ENCODE peak calls at places on chromosomes 4 and X, in seven cellular contexts. X is pancreas, U is left ventricle myocardium inferior, V is thyroid gland, N is fibroblast of pulmonary artery, K is colonic mucosa, F is heart left ventricle. O is an unnamed sample.

GRCh38 chr4:111798840-111799239 is 346.4 kb upstream of the FAM241A start:
- DNase-seq in X (no peak), U (no peak), V (no peak), N (no peak), K (no peak), F (no peak), O (no peak)

GRCh38 chrX:18702362-18703195 is 4.9 kb upstream of the PPEF1 start:
- DNase-seq in X (no peak), U (no peak), V (no peak), N (peak; percentile 84), K (no peak), F (no peak), O (peak; percentile 9)

GRCh38 chrX:64894454-64895038 is 81.7 kb downstream of the ZC4H2 start:
- DNase-seq in X (no peak), U (no peak), V (peak; percentile 8), N (peak; percentile 9), K (peak; percentile 60), F (no peak), O (no peak)

GRCh38 chr4:134147941-134148340 is 53.6 kb downstream of the PABPC4L start:
- DNase-seq in X (no peak), U (no peak), V (no peak), N (no peak), K (no peak), F (no peak), O (no peak)

GRCh38 chr4:176538217-176538925 is 218.6 kb downstream of the SPCS3 start:
- DNase-seq in X (no peak), U (no peak), V (no peak), N (peak; percentile 86), K (no peak), F (no peak), O (no peak)

GRCh38 chr4:74473155-74473811 is 28.3 kb downstream of the AREG start:
- DNase-seq in X (no peak), U (no peak), V (no peak), N (peak; percentile 95), K (no peak), F (no peak), O (peak; percentile 81)

GRCh38 chrX:46978341-46979291 is 66.4 kb downstream of the JADE3 start:
- DNase-seq in X (peak; percentile 64), U (peak; percentile 59), V (peak; percentile 57), N (peak; percentile 86), K (peak; percentile 81), F (peak; percentile 72), O (no peak)

GRCh38 chr4:2365054-2365912 is 53.2 kb downstream of the ZFYVE28 start:
- DNase-seq in X (peak; percentile 71), U (no peak), V (no peak), N (no peak), K (no peak), F (no peak), O (no peak)

GRCh38 chr4:109207060-109207459 is 95.4 kb downstream of the COL25A1 start:
- DNase-seq in X (no peak), U (no peak), V (no peak), N (peak; percentile 35), K (no peak), F (no peak), O (peak; percentile 63)

GRCh38 chrX:153736071-153736820 is 11.6 kb downstream of the ABCD1 start:
- DNase-seq in X (peak; percentile 67), U (no peak), V (no peak), N (no peak), K (no peak), F (no peak), O (no peak)

GRCh38 chrX:7987160-7987992 is 60.2 kb upstream of the PNPLA4 start:
- DNase-seq in X (no peak), U (no peak), V (no peak), N (peak; percentile 14), K (no peak), F (no peak), O (no peak)

GRCh38 chrX:39836802-39837420 is 260.8 kb downstream of the BCOR start:
- DNase-seq in X (no peak), U (no peak), V (no peak), N (no peak), K (no peak), F (no peak), O (no peak)

GRCh38 chr4:119498520-119498919 is 130.1 kb downstream of the PDE5A start:
- DNase-seq in X (no peak), U (peak; percentile 25), V (peak; percentile 88), N (peak; percentile 72), K (no peak), F (no peak), O (no peak)

GRCh38 chr4:55186700-55187099 is 61.3 kb upstream of the KDR start:
- DNase-seq in X (no peak), U (no peak), V (no peak), N (no peak), K (no peak), F (no peak), O (no peak)

GRCh38 chr4:41655177-41655576 is 93.3 kb downstream of the PHOX2B start:
- DNase-seq in X (no peak), U (no peak), V (no peak), N (no peak), K (no peak), F (no peak), O (no peak)

GRCh38 chr4:171650543-171650942 is 162.7 kb upstream of the GALNTL6 start:
- DNase-seq in X (no peak), U (no peak), V (no peak), N (no peak), K (no peak), F (no peak), O (no peak)

GRCh38 chr4:168218663-168219062 is 99.9 kb downstream of the DDX60 start:
- DNase-seq in X (no peak), U (no peak), V (no peak), N (peak; percentile 75), K (no peak), F (no peak), O (peak; percentile 53)

GRCh38 chrX:150085881-150086280 is 147.6 kb upstream of the EOLA2 start:
- DNase-seq in X (no peak), U (no peak), V (no peak), N (peak; percentile 52), K (no peak), F (no peak), O (no peak)

GRCh38 chrX:132963846-132964245 is 5.4 kb upstream of the HS6ST2 start:
- DNase-seq in X (no peak), U (no peak), V (no peak), N (no peak), K (no peak), F (no peak), O (no peak)

GRCh38 chr4:99483636-99484035 is 27.2 kb upstream of the C4orf17 start:
- DNase-seq in X (no peak), U (no peak), V (no peak), N (peak; percentile 39), K (no peak), F (no peak), O (no peak)

GRCh38 chrX:23782455-23782854 is 518 bp upstream of the SAT1 start:
- DNase-seq in X (no peak), U (no peak), V (no peak), N (peak; percentile 47), K (no peak), F (no peak), O (no peak)

DNA sequence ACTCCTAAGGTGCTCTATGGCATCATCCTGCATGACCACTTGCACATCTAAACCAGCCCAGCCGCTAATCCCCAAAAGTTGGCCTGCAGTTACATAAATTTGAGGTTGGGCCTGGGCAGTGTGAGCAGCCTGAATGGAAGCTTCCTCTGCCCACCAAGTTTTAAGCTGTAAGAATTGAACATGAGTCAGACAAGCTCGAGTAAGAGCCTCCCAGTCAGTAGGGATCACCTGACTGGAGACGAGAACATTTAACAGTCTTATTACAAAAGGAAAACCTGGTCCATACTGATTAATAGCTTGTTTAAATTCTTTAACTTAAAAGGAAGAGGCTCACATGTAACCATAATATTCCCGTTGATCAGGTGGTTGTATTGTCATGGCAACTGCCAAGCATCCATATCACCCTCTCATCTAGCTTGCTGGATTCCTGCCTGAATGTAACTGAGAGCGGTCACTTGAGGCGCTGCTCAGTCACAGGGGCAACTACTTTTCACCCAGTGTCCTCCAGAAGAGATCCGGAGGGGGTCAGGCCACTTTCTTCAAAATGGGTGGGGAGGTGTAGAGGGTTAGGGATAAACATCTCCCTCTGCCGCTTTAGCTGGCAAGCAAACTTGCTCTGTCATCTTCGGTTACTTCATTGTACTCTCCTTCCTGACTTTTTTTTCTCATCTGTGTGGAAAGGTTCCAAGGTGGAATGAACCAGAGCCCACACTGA is 56.6 kb upstream of the WDR1 start:
- DNase-seq in X (no peak), U (no peak), V (peak; percentile 68), N (peak; percentile 92), K (no peak), F (no peak), O (peak; percentile 85)
- TF ChIP-seq CTCF in X (no peak), U (no peak), V (peak; percentile 37), N (peak; percentile 45), K (no peak), F (no peak), O (peak; percentile 36)

GRCh38 chr4:11218692-11219091 is 210.0 kb downstream of the HS3ST1 start:
- DNase-seq in X (no peak), U (no peak), V (no peak), N (no peak), K (no peak), F (no peak), O (no peak)
- TF ChIP-seq CTCF in X (no peak), U (no peak), V (no peak), N (peak; percentile 27), K (no peak), F (no peak), O (no peak)

GRCh38 chrX:13260598-13260997 is 59.3 kb downstream of the ATXN3L start:
- DNase-seq in X (no peak), U (no peak), V (no peak), N (no peak), K (no peak), F (no peak), O (no peak)

GRCh38 chrX:13257223-13258051 is 62.4 kb downstream of the ATXN3L start:
- DNase-seq in X (no peak), U (no peak), V (no peak), N (no peak), K (no peak), F (no peak), O (no peak)

GRCh38 chrX:13256562-13256961 is 63.3 kb downstream of the ATXN3L start:
- DNase-seq in X (no peak), U (no peak), V (no peak), N (no peak), K (no peak), F (no peak), O (no peak)

GRCh38 chrX:13258725-13259124 is 61.1 kb downstream of the ATXN3L start:
- DNase-seq in X (no peak), U (no peak), V (no peak), N (no peak), K (no peak), F (no peak), O (no peak)

DNA sequence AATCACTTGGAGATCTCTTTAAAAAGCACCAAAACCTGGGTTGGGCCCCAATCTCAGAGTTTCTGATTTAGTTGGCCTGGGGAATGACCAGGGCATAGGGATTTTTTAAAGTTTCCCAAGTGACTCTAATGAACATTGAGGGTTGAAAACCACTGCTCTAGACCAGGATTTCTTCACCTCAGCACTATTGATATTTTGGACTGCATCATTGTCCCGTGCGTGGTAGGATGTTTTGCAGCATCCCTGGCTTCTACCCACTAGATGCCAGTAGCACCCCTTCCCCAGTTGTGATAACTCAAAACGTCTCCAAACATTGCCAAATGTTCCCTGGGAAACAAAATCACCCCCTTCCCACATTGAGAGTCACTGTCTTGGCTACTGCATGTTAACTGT is 61.8 kb downstream of the ATXN3L start:
- DNase-seq in X (no peak), U (no peak), V (no peak), N (no peak), K (no peak), F (no peak), O (no peak)
- TF ChIP-seq CTCF in X (no peak), U (no peak), V (no peak), N (no peak), K (no peak), F (no peak), O (no peak)

GRCh38 chr4:129929052-129929451 is 833.1 kb downstream of the C4orf33 start:
- DNase-seq in X (no peak), U (no peak), V (no peak), N (no peak), K (no peak), F (no peak), O (no peak)
- TF ChIP-seq CTCF in X (peak; percentile 14), U (no peak), V (no peak), N (no peak), K (no peak), F (no peak), O (peak; percentile 59)

O was measured in retinal pigment epithelial cell.